ENCODE peak calls at places on chromosomes 5 and 9, in seven cellular contexts. One of them, this sample, is unnamed.

GRCh38 chr9:70998962-70999361 is 122.5 kb downstream of the TRPM3 start:
- DNase-seq in trophoblast cell: no peak
- DNase-seq in neuronal stem cell: no peak
- DNase-seq in H9: no peak
- DNase-seq in mesendoderm: no peak
- DNase-seq in mesenchymal stem cell: peak
- DNase-seq in H1: no peak
- DNase-seq in this sample: peak

GRCh38 chr9:96460877-96461276 is 10.9 kb downstream of the HABP4 start:
- DNase-seq in trophoblast cell: no peak
- DNase-seq in neuronal stem cell: no peak
- DNase-seq in H9: no peak
- DNase-seq in mesendoderm: no peak
- DNase-seq in mesenchymal stem cell: peak
- DNase-seq in H1: no peak
- DNase-seq in this sample: peak

GRCh38 chr9:92887880-92888338 is 10.1 kb upstream of the ZNF484 start:
- DNase-seq in trophoblast cell: no peak
- DNase-seq in neuronal stem cell: no peak
- DNase-seq in H9: no peak
- DNase-seq in mesendoderm: no peak
- DNase-seq in mesenchymal stem cell: no peak
- DNase-seq in H1: peak
- DNase-seq in this sample: no peak

GRCh38 chr9:82679488-82679887 is 383.5 kb downstream of the RASEF start:
- DNase-seq in trophoblast cell: no peak
- DNase-seq in neuronal stem cell: no peak
- DNase-seq in H9: no peak
- DNase-seq in mesendoderm: peak
- DNase-seq in mesenchymal stem cell: no peak
- DNase-seq in H1: no peak
- DNase-seq in this sample: no peak

GRCh38 chr5:35771321-35771720 is 85.4 kb upstream of the IL7R start:
- DNase-seq in trophoblast cell: peak
- DNase-seq in neuronal stem cell: no peak
- DNase-seq in H9: no peak
- DNase-seq in mesendoderm: no peak
- DNase-seq in mesenchymal stem cell: peak
- DNase-seq in H1: no peak
- DNase-seq in this sample: peak

GRCh38 chr9:33375238-33375840 is 27.0 kb downstream of the AQP7 start:
- DNase-seq in trophoblast cell: peak
- DNase-seq in neuronal stem cell: peak
- DNase-seq in H9: peak
- DNase-seq in mesendoderm: peak
- DNase-seq in mesenchymal stem cell: no peak
- DNase-seq in H1: peak
- DNase-seq in this sample: peak

GRCh38 chr9:83284766-83285165 is 221.8 kb upstream of the RASEF start:
- DNase-seq in trophoblast cell: peak
- DNase-seq in neuronal stem cell: no peak
- DNase-seq in H9: no peak
- DNase-seq in mesendoderm: no peak
- DNase-seq in mesenchymal stem cell: no peak
- DNase-seq in H1: no peak
- DNase-seq in this sample: no peak

GRCh38 chr5:135651156-135651555 is 72.4 kb upstream of the CXCL14 start:
- DNase-seq in trophoblast cell: peak
- DNase-seq in neuronal stem cell: no peak
- DNase-seq in H9: no peak
- DNase-seq in mesendoderm: no peak
- DNase-seq in mesenchymal stem cell: peak
- DNase-seq in H1: peak
- DNase-seq in this sample: peak

GRCh38 chr9:78006734-78007133 is 24.9 kb downstream of the GNAQ start:
- DNase-seq in trophoblast cell: no peak
- DNase-seq in neuronal stem cell: no peak
- DNase-seq in H9: no peak
- DNase-seq in mesendoderm: no peak
- DNase-seq in mesenchymal stem cell: no peak
- DNase-seq in H1: no peak
- DNase-seq in this sample: no peak

GRCh38 chr9:88567870-88568269 is 32.9 kb downstream of the NXNL2 start:
- DNase-seq in trophoblast cell: no peak
- DNase-seq in neuronal stem cell: no peak
- DNase-seq in H9: no peak
- DNase-seq in mesendoderm: no peak
- DNase-seq in mesenchymal stem cell: no peak
- DNase-seq in H1: no peak
- DNase-seq in this sample: no peak

GRCh38 chr9:97468658-97469448 is 32.6 kb upstream of the TMOD1 start:
- DNase-seq in trophoblast cell: peak
- DNase-seq in neuronal stem cell: peak
- DNase-seq in H9: peak
- DNase-seq in mesendoderm: peak
- DNase-seq in mesenchymal stem cell: peak
- DNase-seq in H1: peak
- DNase-seq in this sample: peak

GRCh38 chr5:164868761-164869160 is 1363.3 kb downstream of the MAT2B start:
- DNase-seq in trophoblast cell: no peak
- DNase-seq in neuronal stem cell: peak
- DNase-seq in H9: no peak
- DNase-seq in mesendoderm: no peak
- DNase-seq in mesenchymal stem cell: peak
- DNase-seq in H1: no peak
- DNase-seq in this sample: no peak

GRCh38 chr5:134417707-134418106 is 6.0 kb upstream of the CDKN2AIPNL start:
- DNase-seq in trophoblast cell: no peak
- DNase-seq in neuronal stem cell: no peak
- DNase-seq in H9: no peak
- DNase-seq in mesendoderm: no peak
- DNase-seq in mesenchymal stem cell: no peak
- DNase-seq in H1: no peak
- DNase-seq in this sample: no peak

GRCh38 chr5:131209506-131210191 is 38.9 kb downstream of the LYRM7 start:
- DNase-seq in trophoblast cell: peak
- DNase-seq in neuronal stem cell: no peak
- DNase-seq in H9: no peak
- DNase-seq in mesendoderm: peak
- DNase-seq in mesenchymal stem cell: no peak
- DNase-seq in H1: no peak
- DNase-seq in this sample: no peak

GRCh38 chr5:132498152-132498551 is 7.6 kb upstream of the IRF1 start:
- DNase-seq in trophoblast cell: peak
- DNase-seq in neuronal stem cell: no peak
- DNase-seq in H9: no peak
- DNase-seq in mesendoderm: peak
- DNase-seq in mesenchymal stem cell: peak
- DNase-seq in H1: peak
- DNase-seq in this sample: peak

GRCh38 chr5:124468671-124469411 is 277.6 kb downstream of the ZNF608 start:
- DNase-seq in trophoblast cell: no peak
- DNase-seq in neuronal stem cell: no peak
- DNase-seq in H9: peak
- DNase-seq in mesendoderm: peak
- DNase-seq in mesenchymal stem cell: no peak
- DNase-seq in H1: peak
- DNase-seq in this sample: no peak

GRCh38 chr5:34469971-34470370 is 186.2 kb upstream of the RAI14 start:
- DNase-seq in trophoblast cell: peak
- DNase-seq in neuronal stem cell: no peak
- DNase-seq in H9: no peak
- DNase-seq in mesendoderm: no peak
- DNase-seq in mesenchymal stem cell: no peak
- DNase-seq in H1: no peak
- DNase-seq in this sample: no peak

GRCh38 chr9:77210116-77210515 is 32.8 kb downstream of the VPS13A start:
- DNase-seq in trophoblast cell: no peak
- DNase-seq in neuronal stem cell: no peak
- DNase-seq in H9: peak
- DNase-seq in mesendoderm: peak
- DNase-seq in mesenchymal stem cell: peak
- DNase-seq in H1: no peak
- DNase-seq in this sample: peak

GRCh38 chr5:146005723-146006122 is 69.3 kb downstream of the SH3RF2 start:
- DNase-seq in trophoblast cell: no peak
- DNase-seq in neuronal stem cell: no peak
- DNase-seq in H9: no peak
- DNase-seq in mesendoderm: no peak
- DNase-seq in mesenchymal stem cell: no peak
- DNase-seq in H1: no peak
- DNase-seq in this sample: no peak

GRCh38 chr5:113293613-113294340 is 141.0 kb downstream of the TSSK1B start:
- DNase-seq in trophoblast cell: peak
- DNase-seq in neuronal stem cell: no peak
- DNase-seq in H9: peak
- DNase-seq in mesendoderm: peak
- DNase-seq in mesenchymal stem cell: peak
- DNase-seq in H1: peak
- DNase-seq in this sample: peak

DNA sequence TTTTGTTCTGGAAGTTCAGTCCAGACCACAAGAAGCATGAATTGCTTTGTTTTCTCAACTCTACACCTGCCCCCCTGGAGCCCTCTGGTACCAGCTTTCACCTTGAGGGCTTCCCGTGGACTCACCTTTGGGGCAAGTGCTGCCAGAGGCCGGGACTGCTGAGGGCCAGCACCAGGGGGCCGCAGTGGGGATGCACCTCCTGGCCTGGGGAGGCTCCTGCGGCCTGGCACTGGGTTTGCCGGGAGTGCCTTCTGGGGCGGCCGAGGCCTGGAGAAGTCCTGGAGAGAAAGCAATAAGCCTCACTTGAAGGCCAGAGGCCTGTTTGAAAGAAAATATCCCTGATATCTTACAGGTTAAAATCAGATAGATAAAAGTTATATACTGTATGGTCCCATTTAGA is 21.7 kb downstream of the NIPAL4 start:
- DNase-seq in trophoblast cell: no peak
- DNase-seq in neuronal stem cell: no peak
- DNase-seq in H9: no peak
- DNase-seq in mesendoderm: no peak
- DNase-seq in mesenchymal stem cell: no peak
- DNase-seq in H1: no peak
- DNase-seq in this sample: no peak
- H2BK5ac ChIP-seq in trophoblast cell: no peak
- H2BK5ac ChIP-seq in neuronal stem cell: no peak
- H2BK5ac ChIP-seq in H9: no peak
- H2BK5ac ChIP-seq in mesendoderm: no peak
- H2BK5ac ChIP-seq in mesenchymal stem cell: no peak
- H2BK5ac ChIP-seq in H1: no peak
- H2BK5ac ChIP-seq in this sample: no peak

DNA sequence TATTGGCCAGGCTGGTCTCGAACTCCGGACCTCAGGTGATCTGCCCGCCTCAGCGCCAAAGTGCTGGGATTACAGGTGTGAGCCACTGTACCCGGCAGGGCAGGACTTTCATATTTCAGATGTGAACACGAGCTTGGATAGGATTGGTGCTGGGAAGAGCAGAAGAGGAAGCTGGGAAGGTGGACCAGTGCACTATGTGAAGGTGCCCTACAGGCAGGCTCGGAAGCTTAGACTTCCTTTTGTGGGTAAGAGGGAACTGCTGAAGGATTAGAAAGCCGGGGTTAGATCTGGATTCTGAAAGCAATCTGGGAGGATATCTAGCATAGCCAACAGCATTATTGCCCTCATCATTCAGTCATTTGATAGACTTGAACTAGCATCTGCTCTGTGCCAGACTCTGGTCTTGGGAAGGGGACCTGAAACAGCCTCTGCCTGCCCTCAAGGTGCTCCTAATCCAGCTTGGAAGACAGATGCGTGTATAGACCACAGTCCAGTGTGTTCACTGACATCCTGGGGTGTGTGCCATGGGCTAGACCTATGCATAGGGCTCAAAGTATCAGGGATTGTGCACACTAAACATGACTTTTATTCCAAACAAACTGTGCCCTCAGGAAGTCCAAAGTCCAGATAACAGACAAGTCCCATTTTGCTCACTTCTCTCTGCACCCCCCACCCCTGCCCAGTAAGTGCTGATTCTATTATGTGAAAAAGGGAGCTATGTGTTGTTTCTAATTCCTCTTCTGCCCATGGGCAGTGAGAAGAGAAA is 637 bp downstream of the CBY3 start:
- DNase-seq in trophoblast cell: no peak
- DNase-seq in neuronal stem cell: no peak
- DNase-seq in H9: no peak
- DNase-seq in mesendoderm: no peak
- DNase-seq in mesenchymal stem cell: no peak
- DNase-seq in H1: no peak
- DNase-seq in this sample: no peak
- H2BK5ac ChIP-seq in trophoblast cell: no peak
- H2BK5ac ChIP-seq in neuronal stem cell: no peak
- H2BK5ac ChIP-seq in H9: no peak
- H2BK5ac ChIP-seq in mesendoderm: no peak
- H2BK5ac ChIP-seq in mesenchymal stem cell: no peak
- H2BK5ac ChIP-seq in H1: no peak
- H2BK5ac ChIP-seq in this sample: no peak

DNA sequence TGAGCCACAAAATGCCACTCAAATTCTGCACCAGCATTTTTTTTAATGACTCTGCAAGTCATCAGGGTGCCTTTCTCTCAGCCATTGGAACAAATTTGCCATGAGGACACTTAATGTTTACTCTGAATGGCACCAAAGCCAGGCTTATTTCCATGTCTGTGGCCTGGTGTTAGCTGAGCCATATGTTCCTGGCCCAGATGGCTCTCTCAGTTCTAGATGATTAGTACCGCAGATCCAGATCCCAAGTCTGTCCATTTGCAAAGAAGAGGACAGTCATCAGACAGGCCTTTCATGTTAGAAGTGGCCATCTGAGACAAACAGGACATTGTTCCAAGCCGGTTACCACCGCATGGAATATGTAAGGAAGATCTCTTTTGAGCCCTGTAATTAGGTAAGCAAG is 70.3 kb downstream of the INSYN2B start:
- DNase-seq in trophoblast cell: no peak
- DNase-seq in neuronal stem cell: no peak
- DNase-seq in H9: no peak
- DNase-seq in mesendoderm: no peak
- DNase-seq in mesenchymal stem cell: no peak
- DNase-seq in H1: no peak
- DNase-seq in this sample: no peak
- H2BK5ac ChIP-seq in trophoblast cell: no peak
- H2BK5ac ChIP-seq in neuronal stem cell: no peak
- H2BK5ac ChIP-seq in H9: no peak
- H2BK5ac ChIP-seq in mesendoderm: no peak
- H2BK5ac ChIP-seq in mesenchymal stem cell: no peak
- H2BK5ac ChIP-seq in H1: no peak
- H2BK5ac ChIP-seq in this sample: no peak

GRCh38 chr9:128773049-128773448 is 1.3 kb upstream of the ZER1 start:
- DNase-seq in trophoblast cell: no peak
- DNase-seq in neuronal stem cell: no peak
- DNase-seq in H9: no peak
- DNase-seq in mesendoderm: no peak
- DNase-seq in mesenchymal stem cell: no peak
- DNase-seq in H1: no peak
- DNase-seq in this sample: no peak
- H2BK5ac ChIP-seq in trophoblast cell: no peak
- H2BK5ac ChIP-seq in neuronal stem cell: no peak
- H2BK5ac ChIP-seq in H9: no peak
- H2BK5ac ChIP-seq in mesendoderm: no peak
- H2BK5ac ChIP-seq in mesenchymal stem cell: no peak
- H2BK5ac ChIP-seq in H1: no peak
- H2BK5ac ChIP-seq in this sample: no peak

GRCh38 chr5:162067138-162067537 is 435 bp upstream of the GABRG2 start:
- DNase-seq in trophoblast cell: no peak
- DNase-seq in neuronal stem cell: no peak
- DNase-seq in H9: no peak
- DNase-seq in mesendoderm: peak
- DNase-seq in mesenchymal stem cell: no peak
- DNase-seq in H1: no peak
- DNase-seq in this sample: no peak
- H2BK5ac ChIP-seq in trophoblast cell: no peak
- H2BK5ac ChIP-seq in neuronal stem cell: no peak
- H2BK5ac ChIP-seq in H9: no peak
- H2BK5ac ChIP-seq in mesendoderm: no peak
- H2BK5ac ChIP-seq in mesenchymal stem cell: no peak
- H2BK5ac ChIP-seq in H1: no peak
- H2BK5ac ChIP-seq in this sample: no peak